ENCODE peak calls at places on chromosome 11, in six cellular contexts. One of them, this sample, is unnamed.

GRCh38 chr11:87359401-87359800 is 321.7 kb downstream of the TMEM135 start:
- DNase-seq in nephron progenitor cell: no peak
- DNase-seq in CD4-positive, alpha-beta memory T cell: no peak
- DNase-seq in AG08395: no peak
- DNase-seq in right atrium auricular region: no peak
- DNase-seq in activated naive CD4-positive, alpha-beta T cell: no peak
- DNase-seq in this sample: no peak

GRCh38 chr11:109121173-109121938 is 300.6 kb upstream of the C11orf87 start:
- DNase-seq in AG08395: no peak
- DNase-seq in activated naive CD4-positive, alpha-beta T cell: no peak
- DNase-seq in right atrium auricular region: no peak
- DNase-seq in nephron progenitor cell: no peak
- DNase-seq in CD4-positive, alpha-beta memory T cell: no peak
- DNase-seq in this sample: no peak

GRCh38 chr11:72141066-72141465 is 5.5 kb downstream of the FOLR3 start:
- DNase-seq in nephron progenitor cell: no peak
- DNase-seq in CD4-positive, alpha-beta memory T cell: no peak
- DNase-seq in right atrium auricular region: no peak
- DNase-seq in AG08395: peak
- DNase-seq in activated naive CD4-positive, alpha-beta T cell: no peak
- DNase-seq in this sample: no peak

GRCh38 chr11:369336-370018 is at the start of gene B4GALNT4:
- DNase-seq in activated naive CD4-positive, alpha-beta T cell: no peak
- DNase-seq in CD4-positive, alpha-beta memory T cell: no peak
- DNase-seq in AG08395: peak
- DNase-seq in right atrium auricular region: no peak
- DNase-seq in nephron progenitor cell: peak
- DNase-seq in this sample: no peak

GRCh38 chr11:65355776-65356393 is 1.3 kb downstream of the TIGD3 start:
- DNase-seq in AG08395: peak
- DNase-seq in activated naive CD4-positive, alpha-beta T cell: no peak
- DNase-seq in CD4-positive, alpha-beta memory T cell: no peak
- DNase-seq in nephron progenitor cell: peak
- DNase-seq in right atrium auricular region: no peak
- DNase-seq in this sample: no peak

GRCh38 chr11:68812526-68812925 is 29.2 kb downstream of the CPT1A start:
- DNase-seq in AG08395: peak
- DNase-seq in activated naive CD4-positive, alpha-beta T cell: no peak
- DNase-seq in right atrium auricular region: peak
- DNase-seq in CD4-positive, alpha-beta memory T cell: no peak
- DNase-seq in nephron progenitor cell: no peak
- DNase-seq in this sample: no peak

GRCh38 chr11:29623144-29623722 is 393.6 kb downstream of the KCNA4 start:
- DNase-seq in CD4-positive, alpha-beta memory T cell: no peak
- DNase-seq in right atrium auricular region: no peak
- DNase-seq in activated naive CD4-positive, alpha-beta T cell: no peak
- DNase-seq in nephron progenitor cell: peak
- DNase-seq in AG08395: no peak
- DNase-seq in this sample: no peak

GRCh38 chr11:62398011-62398994 is 20.5 kb upstream of the SCGB1A1 start:
- DNase-seq in right atrium auricular region: no peak
- DNase-seq in activated naive CD4-positive, alpha-beta T cell: no peak
- DNase-seq in AG08395: peak
- DNase-seq in nephron progenitor cell: peak
- DNase-seq in CD4-positive, alpha-beta memory T cell: no peak
- DNase-seq in this sample: no peak

GRCh38 chr11:113384551-113384950 is 3.0 kb upstream of the ANKK1 start:
- DNase-seq in activated naive CD4-positive, alpha-beta T cell: no peak
- DNase-seq in right atrium auricular region: no peak
- DNase-seq in AG08395: peak
- DNase-seq in CD4-positive, alpha-beta memory T cell: no peak
- DNase-seq in nephron progenitor cell: no peak
- DNase-seq in this sample: peak

GRCh38 chr11:66855574-66856495 is 1.0 kb upstream of the LRFN4 start:
- DNase-seq in CD4-positive, alpha-beta memory T cell: peak
- DNase-seq in AG08395: peak
- DNase-seq in activated naive CD4-positive, alpha-beta T cell: peak
- DNase-seq in right atrium auricular region: peak
- DNase-seq in nephron progenitor cell: peak
- DNase-seq in this sample: peak

GRCh38 chr11:74417379-74417804 is 19.2 kb upstream of the PGM2L1 start:
- DNase-seq in CD4-positive, alpha-beta memory T cell: peak
- DNase-seq in nephron progenitor cell: no peak
- DNase-seq in activated naive CD4-positive, alpha-beta T cell: no peak
- DNase-seq in AG08395: peak
- DNase-seq in right atrium auricular region: no peak
- DNase-seq in this sample: peak

GRCh38 chr11:3894128-3894731 is 38.8 kb downstream of the STIM1 start:
- DNase-seq in activated naive CD4-positive, alpha-beta T cell: no peak
- DNase-seq in nephron progenitor cell: no peak
- DNase-seq in right atrium auricular region: no peak
- DNase-seq in AG08395: peak
- DNase-seq in CD4-positive, alpha-beta memory T cell: no peak
- DNase-seq in this sample: no peak

GRCh38 chr11:66992041-66992440 is 16.9 kb downstream of the C11orf86 start:
- DNase-seq in nephron progenitor cell: no peak
- DNase-seq in CD4-positive, alpha-beta memory T cell: no peak
- DNase-seq in activated naive CD4-positive, alpha-beta T cell: no peak
- DNase-seq in AG08395: no peak
- DNase-seq in right atrium auricular region: no peak
- DNase-seq in this sample: no peak

GRCh38 chr11:110897035-110897434 is 184.8 kb upstream of the ARHGAP20 start:
- DNase-seq in CD4-positive, alpha-beta memory T cell: no peak
- DNase-seq in AG08395: peak
- DNase-seq in activated naive CD4-positive, alpha-beta T cell: no peak
- DNase-seq in nephron progenitor cell: no peak
- DNase-seq in right atrium auricular region: no peak
- DNase-seq in this sample: no peak

GRCh38 chr11:30487200-30487898 is 98.8 kb downstream of the MPPED2 start:
- DNase-seq in right atrium auricular region: peak
- DNase-seq in AG08395: peak
- DNase-seq in nephron progenitor cell: no peak
- DNase-seq in activated naive CD4-positive, alpha-beta T cell: no peak
- DNase-seq in CD4-positive, alpha-beta memory T cell: no peak
- DNase-seq in this sample: no peak

GRCh38 chr11:58394195-58394594 is 12.5 kb downstream of the OR5B3 start:
- DNase-seq in CD4-positive, alpha-beta memory T cell: no peak
- DNase-seq in activated naive CD4-positive, alpha-beta T cell: no peak
- DNase-seq in right atrium auricular region: no peak
- DNase-seq in nephron progenitor cell: no peak
- DNase-seq in AG08395: peak
- DNase-seq in this sample: no peak

GRCh38 chr11:117703209-117703608 is 93.8 kb downstream of the DSCAML1 start:
- DNase-seq in nephron progenitor cell: no peak
- DNase-seq in CD4-positive, alpha-beta memory T cell: no peak
- DNase-seq in right atrium auricular region: no peak
- DNase-seq in AG08395: no peak
- DNase-seq in activated naive CD4-positive, alpha-beta T cell: no peak
- DNase-seq in this sample: no peak

GRCh38 chr11:44309483-44310197 is at the start of gene ALX4:
- DNase-seq in nephron progenitor cell: peak
- DNase-seq in AG08395: peak
- DNase-seq in CD4-positive, alpha-beta memory T cell: no peak
- DNase-seq in activated naive CD4-positive, alpha-beta T cell: no peak
- DNase-seq in right atrium auricular region: no peak
- DNase-seq in this sample: no peak

GRCh38 chr11:133934599-133935550 is 21.9 kb downstream of the IGSF9B start:
- DNase-seq in right atrium auricular region: peak
- DNase-seq in activated naive CD4-positive, alpha-beta T cell: no peak
- DNase-seq in CD4-positive, alpha-beta memory T cell: no peak
- DNase-seq in nephron progenitor cell: no peak
- DNase-seq in AG08395: peak
- DNase-seq in this sample: peak

GRCh38 chr11:92225206-92225562 is 566 bp downstream of the FAT3 start:
- DNase-seq in right atrium auricular region: no peak
- DNase-seq in nephron progenitor cell: peak
- DNase-seq in AG08395: no peak
- DNase-seq in CD4-positive, alpha-beta memory T cell: no peak
- DNase-seq in activated naive CD4-positive, alpha-beta T cell: no peak
- DNase-seq in this sample: no peak

GRCh38 chr11:765025-765801 is 12.1 kb downstream of the GATD1 start:
- DNase-seq in CD4-positive, alpha-beta memory T cell: peak
- DNase-seq in right atrium auricular region: no peak
- DNase-seq in AG08395: peak
- DNase-seq in activated naive CD4-positive, alpha-beta T cell: no peak
- DNase-seq in nephron progenitor cell: peak
- DNase-seq in this sample: no peak

GRCh38 chr11:119363874-119364590 is 17.5 kb downstream of the USP2 start:
- DNase-seq in nephron progenitor cell: peak
- DNase-seq in right atrium auricular region: no peak
- DNase-seq in activated naive CD4-positive, alpha-beta T cell: peak
- DNase-seq in CD4-positive, alpha-beta memory T cell: peak
- DNase-seq in AG08395: peak
- DNase-seq in this sample: no peak

GRCh38 chr11:83827940-83828554 is 541.9 kb upstream of the CCDC90B start:
- DNase-seq in right atrium auricular region: no peak
- DNase-seq in nephron progenitor cell: no peak
- DNase-seq in activated naive CD4-positive, alpha-beta T cell: no peak
- DNase-seq in AG08395: peak
- DNase-seq in CD4-positive, alpha-beta memory T cell: no peak
- DNase-seq in this sample: peak

GRCh38 chr11:33291004-33291777 is 34.0 kb downstream of the HIPK3 start:
- DNase-seq in AG08395: no peak
- DNase-seq in nephron progenitor cell: no peak
- DNase-seq in activated naive CD4-positive, alpha-beta T cell: no peak
- DNase-seq in CD4-positive, alpha-beta memory T cell: no peak
- DNase-seq in right atrium auricular region: no peak
- DNase-seq in this sample: no peak

GRCh38 chr11:8608646-8609045 is 14.6 kb upstream of the STK33 start:
- DNase-seq in right atrium auricular region: peak
- DNase-seq in nephron progenitor cell: no peak
- DNase-seq in CD4-positive, alpha-beta memory T cell: no peak
- DNase-seq in activated naive CD4-positive, alpha-beta T cell: no peak
- DNase-seq in AG08395: no peak
- DNase-seq in this sample: no peak

GRCh38 chr11:996681-997080 is 39.8 kb downstream of the MUC6 start:
- DNase-seq in nephron progenitor cell: no peak
- DNase-seq in activated naive CD4-positive, alpha-beta T cell: no peak
- DNase-seq in right atrium auricular region: no peak
- DNase-seq in AG08395: no peak
- DNase-seq in CD4-positive, alpha-beta memory T cell: no peak
- DNase-seq in this sample: no peak

GRCh38 chr11:86874314-86875056 is 74.1 kb downstream of the PRSS23 start:
- DNase-seq in activated naive CD4-positive, alpha-beta T cell: no peak
- DNase-seq in right atrium auricular region: no peak
- DNase-seq in nephron progenitor cell: no peak
- DNase-seq in CD4-positive, alpha-beta memory T cell: no peak
- DNase-seq in AG08395: peak
- DNase-seq in this sample: no peak

GRCh38 chr11:36088234-36088975 is 144.5 kb downstream of the LDLRAD3 start:
- DNase-seq in CD4-positive, alpha-beta memory T cell: no peak
- DNase-seq in activated naive CD4-positive, alpha-beta T cell: no peak
- DNase-seq in nephron progenitor cell: no peak
- DNase-seq in AG08395: peak
- DNase-seq in right atrium auricular region: no peak
- DNase-seq in this sample: no peak

GRCh38 chr11:74319139-74319538 is 7.7 kb upstream of the P4HA3 start:
- DNase-seq in right atrium auricular region: no peak
- DNase-seq in nephron progenitor cell: no peak
- DNase-seq in activated naive CD4-positive, alpha-beta T cell: no peak
- DNase-seq in AG08395: peak
- DNase-seq in CD4-positive, alpha-beta memory T cell: no peak
- DNase-seq in this sample: no peak

GRCh38 chr11:1942541-1943260 is 4.4 kb upstream of the MRPL23 start:
- DNase-seq in CD4-positive, alpha-beta memory T cell: no peak
- DNase-seq in AG08395: no peak
- DNase-seq in nephron progenitor cell: peak
- DNase-seq in activated naive CD4-positive, alpha-beta T cell: no peak
- DNase-seq in right atrium auricular region: no peak
- DNase-seq in this sample: no peak